ENCODE peak calls at places on chromosomes 16 and 17, in four cellular contexts. Z, W, H and C are unnamed samples.

GRCh38 chr16:10979717-10980601 is 35.6 kb downstream of the CLEC16A start:
- DNase-seq in Z (peak; percentile 34), H (peak; percentile 86), W (no peak), C (no peak)

GRCh38 chr17:28500712-28501379 is 5.3 kb upstream of the FOXN1 start:
- DNase-seq in W (peak; percentile 30), Z (no peak), H (no peak), C (peak; percentile 73)

GRCh38 chr17:18862011-18862410 is 4.1 kb downstream of the PRPSAP2 start:
- DNase-seq in W (no peak), H (no peak), Z (no peak), C (no peak)

GRCh38 chr16:22326369-22326652 is 29.1 kb downstream of the POLR3E start:
- DNase-seq in Z (no peak), H (no peak), W (no peak), C (no peak)

GRCh38 chr17:76540381-76541300 is 797 bp downstream of the PRCD start:
- DNase-seq in H (peak; percentile 73), W (peak; percentile 98), Z (peak; percentile 95), C (peak; percentile 93)

GRCh38 chr17:51322390-51323029 is 62.2 kb downstream of the UTP18 start:
- DNase-seq in H (peak; percentile 66), Z (no peak), W (peak; percentile 39), C (peak; percentile 52)

GRCh38 chr17:40727447-40728231 is 24.1 kb upstream of the KRT24 start:
- DNase-seq in W (no peak), Z (no peak), H (no peak), C (no peak)

GRCh38 chr16:70437582-70438324 is 1.1 kb downstream of the ST3GAL2 start:
- DNase-seq in Z (no peak), W (no peak), H (no peak), C (peak; percentile 41)

GRCh38 chr17:17877548-17878358 is 41.0 kb upstream of the SREBF1 start:
- DNase-seq in Z (peak; percentile 52), W (no peak), H (no peak), C (peak; percentile 74)

GRCh38 chr16:62909597-62909996 is 873.4 kb upstream of the CDH8 start:
- DNase-seq in W (no peak), Z (no peak), H (no peak), C (no peak)

GRCh38 chr16:27258241-27258734 is 10.3 kb downstream of the NSMCE1 start:
- DNase-seq in Z (no peak), H (peak; percentile 84), W (no peak), C (no peak)

GRCh38 chr17:77441130-77441920 is 300.6 kb downstream of the SEC14L1 start:
- DNase-seq in W (no peak), H (no peak), Z (no peak), C (no peak)

GRCh38 chr16:1163567-1164055 is 10.7 kb downstream of the CACNA1H start:
- DNase-seq in Z (no peak), W (no peak), H (no peak), C (no peak)

GRCh38 chr16:72247821-72248253 is 75.9 kb upstream of the PMFBP1 start:
- DNase-seq in Z (no peak), W (no peak), H (no peak), C (no peak)

GRCh38 chr16:21614896-21615295 is 15.5 kb downstream of the METTL9 start:
- DNase-seq in Z (no peak), H (no peak), W (no peak), C (no peak)

GRCh38 chr16:57172891-57173290 is 12.9 kb downstream of the PSME3IP1 start:
- DNase-seq in Z (no peak), W (no peak), H (peak; percentile 30), C (no peak)

GRCh38 chr17:32827227-32827626 is 49.7 kb downstream of the MYO1D start:
- DNase-seq in W (no peak), Z (no peak), H (no peak), C (no peak)

GRCh38 chr16:525520-526180 is 1.9 kb upstream of the CAPN15 start:
- DNase-seq in Z (no peak), H (no peak), W (peak; percentile 41), C (no peak)

GRCh38 chr17:7343250-7343649 is 6.9 kb downstream of the ACAP1 start:
- DNase-seq in H (no peak), W (no peak), Z (no peak), C (no peak)

GRCh38 chr17:75758131-75758905 is 6.7 kb downstream of the GALK1 start:
- DNase-seq in Z (peak; percentile 41), W (no peak), H (no peak), C (peak; percentile 30)

GRCh38 chr17:30278032-30278431 is 13.7 kb downstream of the BLMH start:
- DNase-seq in W (no peak), H (peak; percentile 49), Z (no peak), C (peak; percentile 45)
- TF ChIP-seq FOXJ3 in W (no peak), H (no peak), Z (no peak), C (no peak)

GRCh38 chr16:50309527-50310307 is 43.4 kb downstream of the ADCY7 start:
- DNase-seq in W (no peak), Z (no peak), H (peak; percentile 82), C (peak; percentile 82)
- TF ChIP-seq FOXJ3 in W (no peak), Z (no peak), H (no peak), C (no peak)

DNA sequence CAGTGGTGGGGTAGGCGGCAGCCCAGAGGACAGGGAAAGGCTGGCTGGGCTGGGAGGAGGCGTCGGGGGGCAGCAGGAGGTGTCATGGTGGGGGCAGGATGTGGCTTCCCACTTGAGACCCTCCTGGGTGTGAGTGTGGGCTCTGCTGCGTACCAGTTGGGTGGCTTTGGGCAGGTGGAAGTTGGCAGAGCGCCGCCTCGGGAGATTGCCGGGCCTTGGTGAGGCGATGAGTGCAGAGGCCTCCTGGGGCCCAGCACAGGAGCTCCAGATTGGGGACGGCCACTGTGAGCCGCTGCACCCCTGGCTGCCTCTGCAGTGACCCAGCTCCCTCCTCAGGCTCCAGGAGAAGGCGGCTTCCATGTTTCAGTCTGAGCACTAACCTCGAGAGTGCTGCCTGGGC is 13.8 kb downstream of the GPT2 start:
- DNase-seq in Z (no peak), W (no peak), H (no peak), C (no peak)
- TF ChIP-seq FOXJ3 in Z (no peak), W (no peak), H (no peak), C (no peak)

DNA sequence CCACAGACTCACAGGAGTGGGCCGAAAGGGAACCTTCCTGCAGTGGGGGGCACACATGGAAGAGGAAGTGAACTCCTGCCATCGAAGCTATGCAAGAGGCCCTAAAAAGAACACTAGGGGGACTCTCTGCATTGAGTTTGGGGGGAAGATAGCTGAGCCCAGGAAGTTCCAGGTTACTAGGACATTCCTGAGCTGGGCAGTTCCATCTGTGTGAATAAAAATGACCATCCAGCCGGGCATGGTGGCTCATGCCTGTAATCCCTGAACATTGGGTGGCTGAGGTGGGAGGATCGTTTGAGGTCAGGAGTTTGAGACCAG is 211.8 kb downstream of the ZNF423 start:
- DNase-seq in W (no peak), Z (no peak), H (no peak), C (no peak)
- TF ChIP-seq FOXJ3 in W (no peak), Z (no peak), H (no peak), C (no peak)